ENCODE peak calls at places on chromosomes 13 and 19, in ten cellular contexts. C is Panc1, A is astrocyte, K is A673, D is kidney epithelial cell, L is esophagus squamous epithelium, H is hepatocyte, X is HepG2, W is heart left ventricle, J is osteoblast. B is an unnamed sample.
A peak's percentile ranks its signal among the peaks of the same experiment; 100 is the strongest.

GRCh38 chr13:43132911-43133310 is 109.5 kb downstream of the DNAJC15 start:
- DNase-seq in L (no peak), X (no peak), C (no peak), W (no peak), H (no peak), J (no peak), K (no peak), D (no peak), A (no peak), B (no peak)

GRCh38 chr13:19178901-19179593 is 2.6 kb downstream of the TUBA3C start:
- DNase-seq in W (no peak), J (no peak), X (no peak), K (no peak), D (no peak), A (no peak), H (no peak), L (no peak), C (no peak), B (no peak)

GRCh38 chr13:74226791-74227475 is 92.7 kb upstream of the KLF12 start:
- DNase-seq in W (no peak), C (no peak), D (no peak), L (no peak), X (no peak), A (peak; percentile 43), J (no peak), H (no peak), K (no peak), B (no peak)

GRCh38 chr19:6271721-6272410 is 7.9 kb downstream of the MLLT1 start:
- DNase-seq in L (no peak), H (peak; percentile 76), W (peak; percentile 94), D (no peak), K (no peak), J (peak; percentile 92), X (no peak), A (peak; percentile 80), C (no peak), B (peak; percentile 31)

GRCh38 chr19:52535831-52536800 is 8.6 kb downstream of the ZNF808 start:
- DNase-seq in K (peak; percentile 91), H (peak; percentile 94), C (no peak), L (peak; percentile 31), J (peak; percentile 82), A (peak; percentile 64), D (no peak), W (peak; percentile 94), X (no peak), B (peak; percentile 88)

GRCh38 chr13:73399347-73400216 is 340.8 kb downstream of the KLF5 start:
- DNase-seq in W (no peak), D (no peak), J (no peak), K (no peak), L (no peak), H (peak; percentile 24), A (no peak), C (no peak), X (peak; percentile 1), B (peak; percentile 88)

GRCh38 chr19:35055715-35056179 is 14.2 kb downstream of the HPN start:
- DNase-seq in L (no peak), J (peak; percentile 42), C (no peak), D (no peak), W (no peak), H (peak; percentile 47), K (no peak), X (no peak), A (no peak), B (peak; percentile 24)

GRCh38 chr13:76735641-76736040 is 150.6 kb downstream of the KCTD12 start:
- DNase-seq in W (no peak), L (no peak), D (no peak), H (no peak), A (no peak), J (no peak), K (no peak), C (no peak), X (no peak), B (no peak)

GRCh38 chr13:96672016-96672415 is 322.3 kb downstream of the OXGR1 start:
- DNase-seq in K (no peak), C (no peak), X (no peak), W (no peak), L (no peak), D (no peak), H (no peak), A (no peak), J (no peak), B (peak; percentile 69)

GRCh38 chr19:10762656-10763055 is 44.8 kb downstream of the DNM2 start:
- DNase-seq in D (no peak), C (no peak), A (no peak), W (peak; percentile 48), K (no peak), X (no peak), H (no peak), L (no peak), J (peak; percentile 14), B (peak; percentile 32)

GRCh38 chr19:51784922-51785690 is 9.9 kb upstream of the FPR3 start:
- DNase-seq in L (no peak), C (no peak), D (no peak), J (no peak), A (peak; percentile 66), H (no peak), X (no peak), W (peak; percentile 82), K (peak; percentile 56), B (peak; percentile 72)

GRCh38 chr13:80338781-80339577 is 1.9 kb downstream of the SPRY2 start:
- DNase-seq in D (no peak), K (peak; percentile 52), W (peak; percentile 88), A (peak; percentile 88), C (no peak), H (peak; percentile 90), L (peak; percentile 6), J (peak; percentile 92), X (peak; percentile 23), B (peak; percentile 66)

GRCh38 chr13:109869312-109870237 is 83.2 kb upstream of the IRS2 start:
- DNase-seq in H (no peak), K (no peak), J (no peak), A (peak; percentile 55), L (no peak), D (peak; percentile 47), X (no peak), C (no peak), W (peak; percentile 91), B (peak; percentile 30)
- TF ChIP-seq CTCF in H (no peak), K (no peak), J (peak; percentile 7), A (no peak), L (no peak), D (peak; percentile 45), X (no peak), C (peak; percentile 38), W (no peak), B (no peak)

GRCh38 chr13:67230243-67230773 is at the start of gene PCDH9:
- DNase-seq in K (peak; percentile 98), X (peak; percentile 80), J (peak; percentile 98), A (peak; percentile 97), W (peak; percentile 97), H (peak; percentile 97), C (peak; percentile 72), D (peak; percentile 77), L (peak; percentile 20), B (peak; percentile 98)

GRCh38 chr13:67227131-67227983 is 2.8 kb downstream of the PCDH9 start:
- DNase-seq in W (no peak), K (no peak), C (no peak), L (no peak), D (no peak), H (no peak), J (no peak), X (no peak), A (no peak), B (no peak)

GRCh38 chr13:67229438-67230242 is 496 bp downstream of the PCDH9 start:
- DNase-seq in J (no peak), H (peak; percentile 12), X (no peak), C (no peak), L (no peak), K (no peak), A (peak; percentile 13), D (no peak), W (no peak), B (peak; percentile 41)

GRCh38 chr13:67228031-67228430 is 2.1 kb downstream of the PCDH9 start:
- DNase-seq in D (no peak), L (no peak), K (no peak), J (no peak), X (no peak), C (no peak), A (no peak), W (no peak), H (no peak), B (no peak)

DNA sequence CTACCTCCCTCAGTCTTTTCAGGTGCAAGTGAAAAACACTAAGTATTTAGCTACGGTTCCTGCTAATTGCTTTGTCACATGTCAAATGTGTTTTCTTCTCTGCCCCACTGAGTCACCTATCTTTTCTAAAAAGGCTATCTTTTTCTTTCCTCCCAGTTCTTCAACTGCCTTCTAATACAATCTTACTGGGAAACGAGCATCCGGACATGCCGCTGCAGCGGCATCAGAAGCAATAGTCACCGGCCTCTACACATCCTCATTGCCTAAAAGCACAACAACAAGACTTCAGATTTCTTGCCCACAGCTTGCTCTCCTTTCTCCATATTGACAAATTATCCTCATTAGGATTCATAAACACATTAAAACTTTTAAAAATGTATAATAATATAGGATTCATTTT is 1.2 kb downstream of the PCDH9 start:
- DNase-seq in W (no peak), A (peak; percentile 6), D (no peak), K (no peak), H (no peak), J (no peak), L (no peak), X (no peak), C (no peak), B (no peak)
- H3K4me3 ChIP-seq in W (peak overlapping the region; percentile 80), A (peak overlapping the region; percentile 93), D (peak overlapping the region; percentile 76), K (peak overlapping the region; percentile 70), H (peak overlapping the region; percentile 81), J (peak overlapping the region; percentile 89), L (no peak overlapping the region), X (no peak overlapping the region), C (peak overlapping the region; percentile 70), B (no peak overlapping the region)

GRCh38 chr19:58328999-58329398 is 2.2 kb downstream of the ZSCAN22 start:
- DNase-seq in D (no peak), W (no peak), L (no peak), A (no peak), K (peak; percentile 17), X (no peak), H (no peak), J (no peak), C (no peak), B (no peak)
- TF ChIP-seq CTCF in D (no peak), W (no peak), L (no peak), A (no peak), K (peak; percentile 33), X (peak; percentile 85), H (no peak), J (no peak), C (no peak), B (no peak)

DNA sequence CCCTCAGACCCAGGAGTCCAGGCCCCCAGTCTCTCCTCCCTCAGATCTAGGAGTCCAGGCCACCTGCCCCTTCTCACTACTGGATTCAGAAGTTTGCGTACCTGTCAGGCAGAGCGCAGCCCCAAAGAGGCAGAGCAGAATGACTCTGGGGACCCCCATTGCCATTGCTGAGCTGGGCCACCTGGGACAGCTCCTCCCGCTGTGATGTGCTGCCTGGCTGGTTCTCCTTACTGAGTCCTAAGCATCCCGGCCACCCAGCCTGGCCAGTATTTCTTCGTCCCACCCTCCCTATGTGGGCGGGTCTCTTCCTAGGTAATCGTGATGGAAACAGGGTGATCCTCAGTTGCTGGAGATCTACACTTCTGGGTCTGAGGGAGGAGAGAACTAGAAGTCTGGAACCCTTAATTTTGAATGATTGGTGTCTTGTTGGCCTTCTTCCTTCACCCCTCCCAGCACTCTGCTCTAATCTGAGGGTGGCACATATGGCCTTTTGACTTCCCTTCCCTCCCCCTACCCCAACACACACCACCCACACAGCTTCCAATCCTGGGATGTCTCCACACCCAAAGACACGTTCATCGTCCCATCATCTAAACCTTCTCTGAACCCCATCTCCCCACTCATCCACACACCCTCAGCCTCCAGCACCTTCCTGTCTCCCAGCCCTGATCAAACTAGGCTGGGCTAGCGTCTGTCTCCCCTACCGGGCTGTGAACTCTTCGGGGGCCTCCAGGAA is at the start of gene LYPD5:
- DNase-seq in X (no peak), D (no peak), W (no peak), H (no peak), L (no peak), C (no peak), J (no peak), A (no peak), K (no peak), B (no peak)
- H3K4me3 ChIP-seq in X (no peak within 1 kb of the TSS), D (no peak within 1 kb of the TSS), W (no peak within 1 kb of the TSS), H (no peak within 1 kb of the TSS), L (no peak within 1 kb of the TSS), C (no peak within 1 kb of the TSS), J (no peak within 1 kb of the TSS), A (no peak within 1 kb of the TSS), K (no peak within 1 kb of the TSS), B (no peak within 1 kb of the TSS)

B was measured in epithelial cell of esophagus.